ENCODE peak calls at places on chromosomes 11 and 22, in eight cellular contexts. One of them, this sample, is unnamed. For H3K4me1, the result is how much of the 10 kb centered on the place peaks cover.

GRCh38 chr22:38957808-38958207 is 399 bp downstream of the APOBEC3A start:
- DNase-seq in GM12878: no peak
- DNase-seq in stomach: no peak
- DNase-seq in ovary: no peak
- DNase-seq in A549: no peak
- DNase-seq in sigmoid colon: no peak
- DNase-seq in transverse colon: no peak
- DNase-seq in HepG2: no peak
- DNase-seq in this sample: no peak

GRCh38 chr11:119371778-119372182 is 9.7 kb downstream of the USP2 start:
- DNase-seq in GM12878: no peak
- DNase-seq in stomach: no peak
- DNase-seq in ovary: no peak
- DNase-seq in A549: peak
- DNase-seq in sigmoid colon: no peak
- DNase-seq in transverse colon: no peak
- DNase-seq in HepG2: no peak
- DNase-seq in this sample: no peak

GRCh38 chr22:39120983-39121382 is 23.9 kb downstream of the APOBEC3H start:
- DNase-seq in GM12878: no peak
- DNase-seq in stomach: no peak
- DNase-seq in ovary: no peak
- DNase-seq in A549: no peak
- DNase-seq in sigmoid colon: no peak
- DNase-seq in transverse colon: no peak
- DNase-seq in HepG2: no peak
- DNase-seq in this sample: no peak

GRCh38 chr11:114284021-114284420 is 12.2 kb upstream of the NNMT start:
- DNase-seq in GM12878: no peak
- DNase-seq in stomach: no peak
- DNase-seq in ovary: no peak
- DNase-seq in A549: no peak
- DNase-seq in sigmoid colon: no peak
- DNase-seq in transverse colon: peak
- DNase-seq in HepG2: no peak
- DNase-seq in this sample: no peak

GRCh38 chr11:27701262-27702105 is 1.2 kb upstream of the BDNF start:
- DNase-seq in GM12878: no peak
- DNase-seq in stomach: no peak
- DNase-seq in ovary: no peak
- DNase-seq in A549: peak
- DNase-seq in sigmoid colon: no peak
- DNase-seq in transverse colon: peak
- DNase-seq in HepG2: no peak
- DNase-seq in this sample: no peak

GRCh38 chr11:84526250-84526649 is 1100.9 kb downstream of the DLG2 start:
- DNase-seq in GM12878: no peak
- DNase-seq in stomach: no peak
- DNase-seq in ovary: no peak
- DNase-seq in A549: no peak
- DNase-seq in sigmoid colon: no peak
- DNase-seq in transverse colon: no peak
- DNase-seq in HepG2: no peak
- DNase-seq in this sample: no peak

GRCh38 chr11:70244698-70245097 is 25.8 kb upstream of the PPFIA1 start:
- DNase-seq in GM12878: no peak
- DNase-seq in stomach: no peak
- DNase-seq in ovary: no peak
- DNase-seq in A549: peak
- DNase-seq in sigmoid colon: no peak
- DNase-seq in transverse colon: no peak
- DNase-seq in HepG2: no peak
- DNase-seq in this sample: no peak

GRCh38 chr11:101436511-101437142 is 147.2 kb downstream of the TRPC6 start:
- DNase-seq in GM12878: no peak
- DNase-seq in stomach: peak
- DNase-seq in ovary: peak
- DNase-seq in A549: peak
- DNase-seq in sigmoid colon: no peak
- DNase-seq in transverse colon: peak
- DNase-seq in HepG2: peak
- DNase-seq in this sample: no peak

GRCh38 chr22:48842583-48842945 is 985.1 kb downstream of the BRD1 start:
- DNase-seq in GM12878: no peak
- DNase-seq in stomach: no peak
- DNase-seq in ovary: no peak
- DNase-seq in A549: no peak
- DNase-seq in sigmoid colon: peak
- DNase-seq in transverse colon: no peak
- DNase-seq in HepG2: no peak
- DNase-seq in this sample: no peak

GRCh38 chr11:11382858-11383532 is 29.9 kb upstream of the CSNK2A3 start:
- DNase-seq in GM12878: no peak
- DNase-seq in stomach: no peak
- DNase-seq in ovary: no peak
- DNase-seq in A549: no peak
- DNase-seq in sigmoid colon: no peak
- DNase-seq in transverse colon: no peak
- DNase-seq in HepG2: no peak
- DNase-seq in this sample: no peak

GRCh38 chr11:76799061-76799804 is 16.1 kb downstream of the TSKU start:
- DNase-seq in GM12878: no peak
- DNase-seq in stomach: peak
- DNase-seq in ovary: peak
- DNase-seq in A549: peak
- DNase-seq in sigmoid colon: peak
- DNase-seq in transverse colon: peak
- DNase-seq in HepG2: peak
- DNase-seq in this sample: peak

GRCh38 chr22:30500628-30501027 is 4.9 kb downstream of the SEC14L4 start:
- DNase-seq in GM12878: no peak
- DNase-seq in stomach: no peak
- DNase-seq in ovary: no peak
- DNase-seq in A549: no peak
- DNase-seq in sigmoid colon: no peak
- DNase-seq in transverse colon: no peak
- DNase-seq in HepG2: no peak
- DNase-seq in this sample: no peak

GRCh38 chr11:69001301-69002081 is 11.6 kb downstream of the MRGPRF start:
- DNase-seq in GM12878: no peak
- DNase-seq in stomach: no peak
- DNase-seq in ovary: peak
- DNase-seq in A549: no peak
- DNase-seq in sigmoid colon: peak
- DNase-seq in transverse colon: peak
- DNase-seq in HepG2: no peak
- DNase-seq in this sample: no peak

GRCh38 chr11:17722000-17722643 is 2.8 kb downstream of the MYOD1 start:
- DNase-seq in GM12878: no peak
- DNase-seq in stomach: no peak
- DNase-seq in ovary: no peak
- DNase-seq in A549: peak
- DNase-seq in sigmoid colon: no peak
- DNase-seq in transverse colon: no peak
- DNase-seq in HepG2: no peak
- DNase-seq in this sample: no peak

GRCh38 chr11:75437966-75438659 is 5.1 kb upstream of the KLHL35 start:
- DNase-seq in GM12878: no peak
- DNase-seq in stomach: no peak
- DNase-seq in ovary: no peak
- DNase-seq in A549: no peak
- DNase-seq in sigmoid colon: no peak
- DNase-seq in transverse colon: no peak
- DNase-seq in HepG2: no peak
- DNase-seq in this sample: no peak

GRCh38 chr11:122646549-122647340 is 8.8 kb upstream of the UBASH3B start:
- DNase-seq in GM12878: no peak
- DNase-seq in stomach: no peak
- DNase-seq in ovary: no peak
- DNase-seq in A549: no peak
- DNase-seq in sigmoid colon: no peak
- DNase-seq in transverse colon: no peak
- DNase-seq in HepG2: no peak
- DNase-seq in this sample: no peak

GRCh38 chr11:84634309-84634708 is 992.8 kb downstream of the DLG2 start:
- DNase-seq in GM12878: no peak
- DNase-seq in stomach: no peak
- DNase-seq in ovary: no peak
- DNase-seq in A549: no peak
- DNase-seq in sigmoid colon: no peak
- DNase-seq in transverse colon: no peak
- DNase-seq in HepG2: no peak
- DNase-seq in this sample: no peak

GRCh38 chr22:39234157-39234793 is 10.5 kb downstream of the PDGFB start:
- DNase-seq in GM12878: no peak
- DNase-seq in stomach: no peak
- DNase-seq in ovary: no peak
- DNase-seq in A549: no peak
- DNase-seq in sigmoid colon: no peak
- DNase-seq in transverse colon: no peak
- DNase-seq in HepG2: no peak
- DNase-seq in this sample: no peak

GRCh38 chr22:39501644-39502108 is 414 bp upstream of the MIEF1 start:
- DNase-seq in GM12878: no peak
- DNase-seq in stomach: no peak
- DNase-seq in ovary: no peak
- DNase-seq in A549: no peak
- DNase-seq in sigmoid colon: no peak
- DNase-seq in transverse colon: no peak
- DNase-seq in HepG2: no peak
- DNase-seq in this sample: no peak

GRCh38 chr11:47308050-47308823 is 38.3 kb downstream of the MADD start:
- DNase-seq in GM12878: no peak
- DNase-seq in stomach: no peak
- DNase-seq in ovary: no peak
- DNase-seq in A549: no peak
- DNase-seq in sigmoid colon: no peak
- DNase-seq in transverse colon: no peak
- DNase-seq in HepG2: no peak
- DNase-seq in this sample: no peak

GRCh38 chr11:94043241-94043640 is 22.1 kb downstream of the HEPHL1 start:
- DNase-seq in GM12878: no peak
- DNase-seq in stomach: no peak
- DNase-seq in ovary: no peak
- DNase-seq in A549: no peak
- DNase-seq in sigmoid colon: no peak
- DNase-seq in transverse colon: no peak
- DNase-seq in HepG2: no peak
- DNase-seq in this sample: no peak

GRCh38 chr22:48091656-48092223 is 1329.3 kb downstream of the TBC1D22A start:
- DNase-seq in GM12878: no peak
- DNase-seq in stomach: no peak
- DNase-seq in ovary: no peak
- DNase-seq in A549: no peak
- DNase-seq in sigmoid colon: no peak
- DNase-seq in transverse colon: no peak
- DNase-seq in HepG2: no peak
- DNase-seq in this sample: no peak

GRCh38 chr11:16876053-16876752 is 137.8 kb downstream of the C11orf58 start:
- DNase-seq in GM12878: no peak
- DNase-seq in stomach: no peak
- DNase-seq in ovary: no peak
- DNase-seq in A549: no peak
- DNase-seq in sigmoid colon: no peak
- DNase-seq in transverse colon: no peak
- DNase-seq in HepG2: no peak
- DNase-seq in this sample: no peak

GRCh38 chr11:66720223-66720898 is 8.7 kb downstream of the SPTBN2 start:
- DNase-seq in GM12878: no peak
- DNase-seq in stomach: peak
- DNase-seq in ovary: no peak
- DNase-seq in A549: peak
- DNase-seq in sigmoid colon: no peak
- DNase-seq in transverse colon: peak
- DNase-seq in HepG2: peak
- DNase-seq in this sample: no peak

GRCh38 chr11:34825670-34826383 is 90.4 kb downstream of the APIP start:
- DNase-seq in GM12878: no peak
- DNase-seq in stomach: peak
- DNase-seq in ovary: no peak
- DNase-seq in A549: no peak
- DNase-seq in sigmoid colon: no peak
- DNase-seq in transverse colon: peak
- DNase-seq in HepG2: peak
- DNase-seq in this sample: no peak

GRCh38 chr11:133955091-133955846 is 1.5 kb downstream of the IGSF9B start:
- DNase-seq in GM12878: no peak
- DNase-seq in stomach: no peak
- DNase-seq in ovary: no peak
- DNase-seq in A549: no peak
- DNase-seq in sigmoid colon: peak
- DNase-seq in transverse colon: peak
- DNase-seq in HepG2: no peak
- DNase-seq in this sample: no peak
- TF ChIP-seq EP300 in GM12878: no peak
- TF ChIP-seq EP300 in stomach: no peak
- TF ChIP-seq EP300 in ovary: no peak
- TF ChIP-seq EP300 in A549: no peak
- TF ChIP-seq EP300 in sigmoid colon: no peak
- TF ChIP-seq EP300 in transverse colon: no peak
- TF ChIP-seq EP300 in HepG2: no peak
- TF ChIP-seq EP300 in this sample: no peak

GRCh38 chr22:27801197-27801615 is 350 bp downstream of the MN1 start:
- DNase-seq in GM12878: no peak
- DNase-seq in stomach: peak
- DNase-seq in ovary: peak
- DNase-seq in A549: peak
- DNase-seq in sigmoid colon: no peak
- DNase-seq in transverse colon: peak
- DNase-seq in HepG2: no peak
- DNase-seq in this sample: no peak
- TF ChIP-seq CTCF in GM12878: no peak
- TF ChIP-seq CTCF in stomach: no peak
- TF ChIP-seq CTCF in ovary: no peak
- TF ChIP-seq CTCF in A549: no peak
- TF ChIP-seq CTCF in sigmoid colon: no peak
- TF ChIP-seq CTCF in transverse colon: no peak
- TF ChIP-seq CTCF in HepG2: peak
- TF ChIP-seq CTCF in this sample: no peak

DNA sequence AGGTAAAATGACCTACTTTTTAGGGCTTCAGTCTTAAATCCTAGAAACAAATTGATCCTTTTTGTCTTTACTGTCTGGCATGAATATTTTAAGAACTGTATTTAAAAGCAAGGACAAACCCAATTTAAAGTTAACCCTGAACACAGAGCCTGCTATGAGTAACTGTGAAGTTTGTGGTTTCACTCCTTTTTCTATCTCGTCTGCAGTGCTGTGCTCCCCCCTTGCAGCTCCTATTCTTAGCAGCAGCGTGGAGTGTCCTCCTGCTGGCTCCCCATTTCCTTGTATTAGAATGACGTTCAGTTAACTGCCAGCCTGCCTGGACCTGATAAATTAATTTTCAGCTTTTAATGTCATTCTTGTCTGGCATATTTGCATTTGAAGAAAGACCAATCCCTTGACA is 40.0 kb upstream of the LRRC4C start:
- DNase-seq in GM12878: no peak
- DNase-seq in stomach: no peak
- DNase-seq in ovary: no peak
- DNase-seq in A549: no peak
- DNase-seq in sigmoid colon: no peak
- DNase-seq in transverse colon: no peak
- DNase-seq in HepG2: no peak
- DNase-seq in this sample: no peak
- H3K4me1 ChIP-seq in GM12878: under half
- H3K4me1 ChIP-seq in stomach: under half
- H3K4me1 ChIP-seq in ovary: under half
- H3K4me1 ChIP-seq in A549: under half
- H3K4me1 ChIP-seq in sigmoid colon: under half
- H3K4me1 ChIP-seq in transverse colon: under half
- H3K4me1 ChIP-seq in HepG2: under half
- H3K4me1 ChIP-seq in this sample: under half

GRCh38 chr11:2273771-2274170 is 3.4 kb upstream of the ASCL2 start:
- DNase-seq in GM12878: no peak
- DNase-seq in stomach: peak
- DNase-seq in ovary: no peak
- DNase-seq in A549: no peak
- DNase-seq in sigmoid colon: peak
- DNase-seq in transverse colon: no peak
- DNase-seq in HepG2: no peak
- DNase-seq in this sample: no peak
- TF ChIP-seq EP300 in GM12878: no peak
- TF ChIP-seq EP300 in stomach: no peak
- TF ChIP-seq EP300 in ovary: no peak
- TF ChIP-seq EP300 in A549: no peak
- TF ChIP-seq EP300 in sigmoid colon: no peak
- TF ChIP-seq EP300 in transverse colon: no peak
- TF ChIP-seq EP300 in HepG2: no peak
- TF ChIP-seq EP300 in this sample: no peak

This sample was measured in tibial nerve.